ENCODE peak calls at places on chromosomes 11 and 22, in four cellular contexts. P, E, H and W are unnamed samples.

GRCh38 chr11:133191931-133192330 is 340.4 kb downstream of the OPCML start:
- DNase-seq in P (no peak), E (no peak), H (no peak), W (no peak)

GRCh38 chr11:118917488-118918127 is 8.1 kb downstream of the BCL9L start:
- DNase-seq in E (no peak), P (no peak), H (no peak), W (peak)

GRCh38 chr22:29784451-29785361 is 17.5 kb downstream of the UQCR10 start:
- DNase-seq in E (no peak), H (peak), P (peak), W (peak)

GRCh38 chr11:61778357-61778886 is 14.0 kb downstream of the TMEM258 start:
- DNase-seq in E (no peak), H (no peak), P (no peak), W (no peak)

GRCh38 chr11:26992031-26992541 is 1.8 kb upstream of the FIBIN start:
- DNase-seq in E (no peak), P (no peak), H (no peak), W (no peak)

GRCh38 chr11:63240791-63241379 is 2.5 kb downstream of the SLC22A25 start:
- DNase-seq in H (no peak), E (no peak), P (no peak), W (no peak)

GRCh38 chr11:122253541-122254317 is 137.7 kb upstream of the BLID start:
- DNase-seq in H (no peak), E (no peak), P (peak), W (no peak)

GRCh38 chr11:11786234-11786633 is 55.5 kb upstream of the USP47 start:
- DNase-seq in E (no peak), H (no peak), P (no peak), W (no peak)